ENCODE peak calls at places on chromosome 20, in four cellular contexts. L is IMR-90, O is K562, N is H1. P is an unnamed sample.

GRCh38 chr20:11716239-11716944 is 201.3 kb upstream of the BTBD3 start:
- DNase-seq in N (peak), L (peak), O (no peak), P (no peak)

GRCh38 chr20:47150403-47151152 is 205.9 kb downstream of the ZMYND8 start:
- DNase-seq in L (peak), O (peak), N (peak), P (no peak)

GRCh38 chr20:4763261-4763660 is 41.6 kb downstream of the PRND start:
- DNase-seq in L (no peak), O (no peak), N (no peak), P (no peak)

GRCh38 chr20:43955244-43956191 is 40.9 kb downstream of the TOX2 start:
- DNase-seq in L (peak), N (no peak), O (no peak), P (peak)

GRCh38 chr20:63124092-63124781 is 91.7 kb downstream of the YTHDF1 start:
- DNase-seq in O (no peak), N (no peak), L (peak), P (no peak)

GRCh38 chr20:1944345-1945099 is 49.3 kb downstream of the SIRPA start:
- DNase-seq in N (no peak), L (no peak), O (no peak), P (no peak)

GRCh38 chr20:8790442-8791074 is 278.3 kb upstream of the PLCB4 start:
- DNase-seq in O (peak), L (peak), N (no peak), P (no peak)

GRCh38 chr20:63101781-63102719 is 95.3 kb upstream of the BHLHE23 start:
- DNase-seq in L (peak), N (no peak), O (no peak), P (no peak)

GRCh38 chr20:33791021-33791420 is 20.1 kb upstream of the CHMP4B start:
- DNase-seq in N (no peak), O (no peak), L (no peak), P (no peak)

GRCh38 chr20:50523552-50524167 is 13.5 kb downstream of the PTPN1 start:
- DNase-seq in N (no peak), O (no peak), L (no peak), P (no peak)

GRCh38 chr20:51569815-51570741 is 27.6 kb upstream of the NFATC2 start:
- DNase-seq in O (no peak), N (no peak), L (no peak), P (no peak)

GRCh38 chr20:5171074-5171789 is 44.4 kb downstream of the CDS2 start:
- DNase-seq in N (no peak), O (no peak), L (no peak), P (no peak)

GRCh38 chr20:18072532-18072931 is 14.8 kb upstream of the OVOL2 start:
- DNase-seq in O (no peak), N (no peak), L (no peak), P (no peak)

GRCh38 chr20:49878977-49879376 is 36.4 kb downstream of the SPATA2 start:
- DNase-seq in L (no peak), O (no peak), N (no peak), P (no peak)

GRCh38 chr20:24812356-24812755 is 136.7 kb upstream of the CST7 start:
- DNase-seq in O (no peak), L (no peak), N (no peak), P (no peak)

GRCh38 chr20:58372836-58373235 is 16.2 kb upstream of the VAPB start:
- DNase-seq in L (no peak), N (no peak), O (no peak), P (no peak)

GRCh38 chr20:50269111-50270033 is 78.7 kb downstream of the CEBPB start:
- DNase-seq in N (no peak), O (no peak), L (no peak), P (no peak)

GRCh38 chr20:25499855-25500434 is 85.4 kb downstream of the NINL start:
- DNase-seq in N (no peak), L (no peak), O (no peak), P (no peak)

GRCh38 chr20:10935658-10936057 is 261.9 kb upstream of the JAG1 start:
- DNase-seq in N (no peak), O (no peak), L (no peak), P (no peak)

GRCh38 chr20:48722737-48723191 is 105.0 kb downstream of the PREX1 start:
- DNase-seq in N (no peak), O (no peak), L (no peak), P (no peak)

GRCh38 chr20:58219342-58219700 is 9.1 kb downstream of the ANKRD60 start:
- DNase-seq in O (no peak), L (peak), N (no peak), P (no peak)

GRCh38 chr20:32903666-32904175 is 45.0 kb downstream of the EFCAB8 start:
- DNase-seq in N (no peak), L (no peak), O (no peak), P (no peak)

GRCh38 chr20:61525781-61526431 is 273.8 kb downstream of the CDH4 start:
- DNase-seq in N (no peak), O (peak), L (peak), P (no peak)

GRCh38 chr20:50292324-50293243 is 102.0 kb downstream of the CEBPB start:
- DNase-seq in O (peak), L (peak), N (no peak), P (no peak)

GRCh38 chr20:63568170-63568981 is 5.7 kb downstream of the HELZ2 start:
- DNase-seq in L (no peak), N (no peak), O (no peak), P (no peak)

GRCh38 chr20:8774412-8774811 is 294.5 kb upstream of the PLCB4 start:
- DNase-seq in O (no peak), L (no peak), N (no peak), P (no peak)

GRCh38 chr20:58709703-58710039 is 17.1 kb downstream of the NPEPL1 start:
- DNase-seq in N (no peak), L (no peak), O (no peak), P (no peak)

GRCh38 chr20:37943033-37943432 is 40.1 kb downstream of the VSTM2L start:
- DNase-seq in N (no peak), L (no peak), O (no peak), P (no peak)

GRCh38 chr20:60152792-60153191 is 194.6 kb downstream of the CDH26 start:
- DNase-seq in O (no peak), N (no peak), L (no peak), P (no peak)

GRCh38 chr20:52305843-52306242 is 114.3 kb upstream of the ZFP64 start:
- DNase-seq in L (no peak), O (no peak), N (no peak), P (no peak)

GRCh38 chr20:5364136-5364821 is 47.5 kb upstream of the PROKR2 start:
- DNase-seq in O (no peak), N (no peak), L (no peak), P (no peak)

GRCh38 chr20:47796952-47797351 is 11.7 kb upstream of the SULF2 start:
- DNase-seq in L (no peak), N (no peak), O (no peak), P (no peak)

GRCh38 chr20:59144179-59144830 is 19.3 kb upstream of the ZNF831 start:
- DNase-seq in N (no peak), L (no peak), O (no peak), P (no peak)

GRCh38 chr20:58142843-58143185 is 85.6 kb downstream of the ANKRD60 start:
- DNase-seq in N (no peak), O (no peak), L (no peak), P (no peak)

GRCh38 chr20:5969348-5969935 is 19.0 kb downstream of the MCM8 start:
- DNase-seq in L (no peak), N (peak), O (no peak), P (no peak)

GRCh38 chr20:63064310-63064709 is 57.5 kb upstream of the BHLHE23 start:
- DNase-seq in O (peak), N (no peak), L (no peak), P (no peak)

GRCh38 chr20:31260326-31260932 is 3.0 kb downstream of the DEFB115 start:
- DNase-seq in L (no peak), N (no peak), O (peak), P (no peak)

GRCh38 chr20:10671221-10671849 is 2.5 kb downstream of the JAG1 start:
- DNase-seq in N (no peak), L (peak), O (peak), P (peak)

GRCh38 chr20:40646321-40647212 is 42.5 kb downstream of the MAFB start:
- DNase-seq in O (no peak), L (no peak), N (no peak), P (no peak)

GRCh38 chr20:11676618-11677289 is 240.9 kb upstream of the BTBD3 start:
- DNase-seq in N (no peak), L (peak), O (peak), P (no peak)

DNA sequence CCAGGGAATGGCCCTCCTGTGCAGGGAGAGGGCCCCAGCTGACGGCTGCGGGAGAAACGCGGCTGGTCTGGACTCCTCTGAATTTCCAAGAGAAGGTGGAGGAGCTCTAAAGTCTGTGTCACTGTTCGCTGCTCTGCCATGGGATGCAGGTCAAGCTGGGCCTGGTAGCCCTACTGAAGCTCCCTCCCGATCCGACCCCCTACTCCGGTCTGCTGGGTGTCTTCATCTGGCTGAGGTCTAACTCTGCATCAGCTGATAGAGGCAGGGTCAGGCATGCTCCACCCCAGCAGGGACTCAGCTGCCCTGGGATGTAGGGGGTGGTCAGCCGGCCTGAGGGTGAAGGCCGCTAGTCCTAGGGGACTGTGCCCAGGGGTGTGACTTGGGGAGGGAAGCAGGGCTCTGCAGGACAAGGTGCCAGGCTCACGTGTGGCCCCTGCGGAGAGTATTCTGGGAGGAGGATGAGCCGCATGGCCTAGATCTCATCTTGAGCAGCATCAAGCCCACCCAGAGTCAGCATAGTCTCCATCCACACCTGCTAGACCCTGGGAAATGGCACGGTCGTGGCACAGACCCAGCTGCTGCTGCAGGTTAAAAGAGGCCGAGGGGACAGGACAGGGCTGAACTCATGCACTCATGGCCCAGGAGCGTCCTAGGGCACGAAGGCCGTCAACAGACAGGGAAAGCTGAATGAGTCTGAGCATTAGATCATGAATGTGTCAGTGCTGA is 1.4 kb downstream of the CST3 start:
- DNase-seq in N (no peak), O (no peak), L (no peak), P (no peak)
- TF ChIP-seq CHD1 in N (no peak), O (no peak), L (no peak), P (no peak)

GRCh38 chr20:41654292-41654691 is 36.1 kb upstream of the CHD6 start:
- DNase-seq in O (no peak), L (no peak), N (no peak), P (no peak)

GRCh38 chr20:41645372-41645771 is 27.2 kb upstream of the CHD6 start:
- DNase-seq in N (no peak), O (no peak), L (no peak), P (no peak)

GRCh38 chr20:41650221-41650948 is 32.2 kb upstream of the CHD6 start:
- DNase-seq in O (no peak), L (no peak), N (no peak), P (no peak)

GRCh38 chr20:41654884-41655283 is 36.7 kb upstream of the CHD6 start:
- DNase-seq in L (peak), O (no peak), N (no peak), P (no peak)

GRCh38 chr20:41649489-41649888 is 31.3 kb upstream of the CHD6 start:
- DNase-seq in O (no peak), L (no peak), N (no peak), P (no peak)
- TF ChIP-seq CHD1 in O (no peak), L (no peak), N (no peak), P (no peak)

GRCh38 chr20:46002008-46002407 is 6.7 kb upstream of the MMP9 start:
- DNase-seq in L (no peak), O (no peak), N (no peak), P (no peak)
- TF ChIP-seq CHD1 in L (no peak), O (no peak), N (no peak), P (no peak)

DNA sequence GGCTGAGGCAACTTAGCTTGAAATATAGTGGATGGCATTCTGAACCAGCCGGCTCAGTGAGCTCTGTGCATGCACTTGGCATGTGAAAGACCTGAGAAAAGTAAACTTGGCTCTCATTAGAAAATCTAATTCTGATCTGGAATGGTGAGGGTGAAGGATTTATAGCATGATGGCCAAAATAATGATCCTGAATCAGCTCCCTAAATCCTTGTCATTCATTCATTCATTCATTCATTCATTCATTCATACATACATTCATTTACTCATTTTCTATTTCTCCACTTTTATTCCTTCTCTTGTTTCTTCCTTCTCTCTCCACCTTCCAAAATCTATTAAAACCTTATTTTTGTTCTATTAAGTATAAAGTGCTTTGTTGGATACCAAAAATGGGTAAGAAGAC is 681.1 kb downstream of the DHX35 start:
- DNase-seq in N (no peak), O (no peak), L (no peak), P (no peak)
- TF ChIP-seq CHD1 in N (no peak), O (no peak), L (no peak), P (no peak)

P was measured in GM12878.